ENCODE peak calls at places on chromosomes 6 and 20, in seven cellular contexts. Q, D, C, O, V, K and M are unnamed samples.

GRCh38 chr6:156752666-156753301 is 24.4 kb upstream of the ARID1B start:
- DNase-seq in Q (no peak), D (no peak), C (peak), O (peak), V (no peak), K (peak), M (no peak)

GRCh38 chr6:110033749-110034636 is 55.9 kb downstream of the GPR6 start:
- DNase-seq in Q (no peak), D (no peak), C (no peak), O (no peak), V (no peak), K (no peak), M (no peak)

GRCh38 chr6:50128420-50129005 is 78.8 kb upstream of the DEFB112 start:
- DNase-seq in Q (peak), D (peak), C (no peak), O (no peak), V (peak), K (no peak), M (no peak)

GRCh38 chr20:62961799-62962198 is 9.3 kb downstream of the SLC17A9 start:
- DNase-seq in Q (no peak), D (no peak), C (no peak), O (no peak), V (no peak), K (no peak), M (no peak)

GRCh38 chr6:53723331-53723730 is 57.8 kb upstream of the KLHL31 start:
- DNase-seq in Q (no peak), D (no peak), C (no peak), O (no peak), V (no peak), K (no peak), M (no peak)

GRCh38 chr20:3209946-3210317 is 634 bp downstream of the ITPA start:
- DNase-seq in Q (no peak), D (peak), C (no peak), O (no peak), V (peak), K (no peak), M (no peak)

GRCh38 chr20:43564993-43565757 is 6.3 kb downstream of the SGK2 start:
- DNase-seq in Q (no peak), D (no peak), C (peak), O (no peak), V (no peak), K (no peak), M (no peak)

GRCh38 chr20:41174373-41174772 is 37.0 kb downstream of the PLCG1 start:
- DNase-seq in Q (no peak), D (no peak), C (no peak), O (peak), V (no peak), K (no peak), M (peak)

GRCh38 chr20:35319206-35320197 is 27.3 kb upstream of the FAM83C start:
- DNase-seq in Q (peak), D (peak), C (no peak), O (peak), V (no peak), K (no peak), M (no peak)

GRCh38 chr6:72894091-72894490 is 272.2 kb downstream of the KCNQ5 start:
- DNase-seq in Q (no peak), D (no peak), C (no peak), O (no peak), V (no peak), K (no peak), M (no peak)

GRCh38 chr6:97177905-97178304 is 105.1 kb downstream of the MMS22L start:
- DNase-seq in Q (peak), D (no peak), C (no peak), O (no peak), V (peak), K (no peak), M (no peak)

GRCh38 chr20:16405254-16405653 is 168.0 kb downstream of the KIF16B start:
- DNase-seq in Q (no peak), D (no peak), C (no peak), O (no peak), V (no peak), K (no peak), M (no peak)

GRCh38 chr6:100730001-100730400 is 151.1 kb downstream of the ASCC3 start:
- DNase-seq in Q (no peak), D (no peak), C (no peak), O (no peak), V (no peak), K (no peak), M (no peak)

GRCh38 chr6:153208706-153209105 is 77.6 kb upstream of the RGS17 start:
- DNase-seq in Q (no peak), D (no peak), C (no peak), O (no peak), V (peak), K (no peak), M (no peak)

GRCh38 chr20:37807901-37808751 is 94.8 kb upstream of the VSTM2L start:
- DNase-seq in Q (no peak), D (no peak), C (no peak), O (no peak), V (no peak), K (no peak), M (no peak)

DNA sequence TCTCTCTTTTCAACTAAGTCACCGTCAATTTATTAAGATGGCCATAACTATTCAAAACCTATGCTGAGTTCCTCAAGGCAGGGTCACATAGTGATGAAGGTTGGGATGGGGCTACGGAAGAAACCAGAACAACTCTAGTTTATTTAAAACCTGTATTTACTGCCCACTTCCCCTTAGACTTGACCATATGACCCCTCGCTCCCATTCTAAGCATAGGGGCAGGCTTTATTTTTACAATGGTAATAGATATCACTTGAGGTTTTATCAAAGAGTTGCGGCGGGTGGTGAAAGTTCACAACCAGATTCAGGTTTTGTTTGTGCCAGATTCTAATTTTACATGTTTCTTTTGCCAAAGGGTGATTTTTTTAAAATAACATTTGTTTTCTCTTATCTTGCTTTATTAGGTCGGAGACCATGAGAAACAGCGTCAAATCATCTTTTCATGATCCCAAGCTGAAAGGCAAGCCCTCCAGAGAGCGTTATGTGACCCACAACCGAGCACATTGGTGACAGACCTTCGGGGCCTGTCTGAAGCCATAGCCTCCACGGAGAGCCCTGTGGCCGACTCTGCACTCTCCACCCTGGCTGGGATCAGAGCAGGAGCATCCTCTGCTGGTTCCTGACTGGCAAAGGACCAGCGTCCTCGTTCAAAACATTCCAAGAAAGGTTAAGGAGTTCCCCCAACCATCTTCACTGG is 5.5 kb downstream of the EDN1 start:
- DNase-seq in Q (no peak), D (no peak), C (peak), O (no peak), V (no peak), K (no peak), M (no peak)
- H3K4me3 ChIP-seq in Q (peak), D (no peak), C (no peak), O (no peak), V (no peak), K (no peak), M (peak)

DNA sequence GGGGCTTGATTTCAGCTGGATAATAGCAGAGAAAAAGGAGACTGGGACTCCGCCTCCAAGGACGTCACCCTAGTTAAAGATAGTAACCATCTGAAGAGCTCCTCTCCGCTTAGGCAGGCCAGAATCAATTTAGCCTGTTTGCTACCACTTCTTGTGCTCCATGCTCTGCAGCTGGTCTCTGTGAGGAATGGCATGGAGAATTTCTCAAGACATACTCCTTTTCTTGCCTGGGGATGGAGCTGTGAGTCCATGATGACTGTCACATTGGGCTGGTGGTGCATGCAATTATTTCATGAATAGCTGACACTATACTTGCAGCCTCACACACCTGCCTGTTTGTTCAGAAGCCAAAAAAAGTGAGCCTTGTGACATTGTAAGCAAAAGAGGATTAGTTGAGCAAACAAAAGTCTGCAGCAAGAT is 61.4 kb downstream of the TXLNB start:
- DNase-seq in Q (peak), D (peak), C (peak), O (no peak), V (peak), K (no peak), M (no peak)
- TF ChIP-seq CTCF in Q (peak), D (peak), C (peak), O (peak), V (peak), K (no peak), M (no peak)

GRCh38 chr20:25408890-25409289 is 1.4 kb downstream of the GINS1 start:
- DNase-seq in Q (no peak), D (no peak), C (no peak), O (no peak), V (no peak), K (no peak), M (no peak)
- H3K4me3 ChIP-seq in Q (no peak), D (no peak), C (peak), O (no peak), V (no peak), K (no peak), M (no peak)

GRCh38 chr6:71288228-71289038 is at the start of gene OGFRL1:
- DNase-seq in Q (peak), D (peak), C (peak), O (peak), V (peak), K (peak), M (peak)
- TF ChIP-seq CTCF in Q (no peak), D (no peak), C (peak), O (peak), V (no peak), K (no peak), M (no peak)

DNA sequence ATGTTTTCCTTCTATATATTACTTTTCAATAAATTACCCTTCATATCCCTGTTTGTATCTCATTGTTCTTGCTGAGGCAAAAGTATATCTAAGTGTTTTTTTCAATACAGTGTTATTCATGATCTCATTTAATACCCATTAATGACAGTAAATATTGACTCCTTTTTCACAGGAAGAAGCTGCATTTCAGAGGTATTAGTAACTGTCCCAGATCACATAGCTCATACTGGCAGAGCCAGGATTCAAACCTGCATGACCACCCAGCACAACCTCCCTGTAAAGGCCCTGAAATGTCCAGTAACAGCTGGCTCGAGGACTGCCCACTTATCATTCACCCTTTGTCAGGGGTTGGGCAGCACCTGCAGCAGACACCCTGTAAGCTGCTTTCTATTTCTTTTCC is 841.9 kb upstream of the GJE1 start:
- DNase-seq in Q (no peak), D (no peak), C (no peak), O (no peak), V (no peak), K (no peak), M (no peak)
- H3K4me3 ChIP-seq in Q (no peak), D (no peak), C (no peak), O (no peak), V (no peak), K (no peak), M (no peak)

DNA sequence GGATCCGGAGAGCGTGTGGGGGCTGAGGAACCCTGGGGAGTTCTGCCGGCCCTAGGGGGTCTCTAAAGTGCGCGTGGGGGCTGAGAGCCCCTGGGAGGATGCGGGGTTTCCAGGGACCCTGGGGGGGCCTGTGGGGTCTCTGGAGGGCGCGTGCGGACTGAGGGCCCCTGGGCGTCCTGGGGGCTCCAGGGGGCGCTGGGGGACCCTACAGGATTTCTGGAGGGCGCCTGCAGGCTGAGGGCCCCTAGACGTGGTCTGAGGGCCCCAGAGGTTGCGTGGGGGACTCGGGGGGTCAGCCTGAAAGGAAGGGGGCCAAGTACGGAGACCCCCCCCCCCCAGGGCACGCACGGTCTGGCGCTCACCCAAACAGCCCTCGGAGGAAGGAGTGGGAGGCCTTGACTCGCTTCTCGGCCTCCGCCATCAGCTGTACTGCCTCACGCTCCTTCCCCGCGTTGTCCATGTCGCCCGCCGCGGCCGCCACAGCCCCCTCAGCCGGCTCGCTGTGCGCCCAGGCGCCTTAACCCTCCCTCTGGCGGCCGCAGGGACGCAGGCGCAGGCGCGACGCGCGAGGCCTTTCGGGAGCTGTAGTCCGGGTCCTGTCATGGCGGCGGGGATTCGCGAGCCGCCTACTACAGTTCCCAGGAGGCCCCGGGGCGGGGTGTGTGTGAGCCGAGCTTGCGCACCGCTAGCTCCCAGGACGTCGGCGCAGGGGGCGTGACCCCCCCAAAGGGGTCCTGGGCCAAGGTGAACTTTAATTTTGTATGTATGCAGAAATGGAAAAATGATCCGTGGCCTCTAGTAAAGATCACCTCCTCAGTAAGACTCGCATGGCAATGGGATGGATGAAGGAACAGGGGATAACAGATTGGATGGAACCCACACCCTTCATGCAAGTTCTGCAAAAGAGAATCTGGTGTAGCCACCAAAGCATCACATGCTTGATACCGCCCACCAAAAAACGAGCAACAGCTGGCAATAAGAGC is at the start of gene NAPB:
- DNase-seq in Q (peak), D (peak), C (peak), O (peak), V (peak), K (peak), M (peak)
- TF ChIP-seq CTCF in Q (peak), D (peak), C (peak), O (peak), V (peak), K (peak), M (peak)

DNA sequence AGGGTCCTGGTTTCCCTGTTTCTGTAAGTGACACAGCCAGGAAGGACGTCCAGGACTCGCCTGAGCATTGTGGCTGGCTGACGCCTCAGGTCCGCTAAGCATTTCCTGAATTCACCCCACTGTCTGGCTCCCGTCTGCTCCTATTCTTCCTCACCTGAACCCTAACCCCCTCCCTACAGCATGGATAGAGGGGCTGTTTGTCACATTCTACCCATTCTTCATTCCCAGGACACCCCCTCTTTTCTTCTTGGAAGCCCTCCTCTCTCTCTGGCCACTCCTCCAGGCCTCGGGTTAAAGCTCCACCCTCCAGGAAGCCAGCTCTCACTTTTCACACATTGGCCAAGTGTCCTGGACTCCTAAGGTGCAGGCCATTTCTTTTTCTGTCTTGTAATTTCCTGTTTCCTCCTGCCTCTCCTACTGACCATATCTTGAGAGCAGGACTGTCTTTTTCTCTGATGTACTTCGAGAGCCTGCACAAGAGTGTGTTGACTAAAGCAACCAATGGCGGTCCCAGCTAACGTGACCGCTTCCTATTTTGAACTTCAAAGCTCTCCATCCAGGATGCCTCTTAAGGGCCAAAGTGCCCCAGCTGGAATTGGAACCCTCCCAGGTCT is 24.2 kb upstream of the MYMX start:
- DNase-seq in Q (no peak), D (no peak), C (peak), O (no peak), V (peak), K (no peak), M (no peak)
- H3K4me3 ChIP-seq in Q (no peak), D (no peak), C (no peak), O (no peak), V (no peak), K (no peak), M (no peak)